ENCODE peak calls at places on chromosomes 13 and 19, in seven cellular contexts. One of them, this sample, is unnamed.

GRCh38 chr19:17243854-17244617 is 1.7 kb downstream of the NR2F6 start:
- DNase-seq in stomach: peak
- DNase-seq in right lobe of liver: peak
- DNase-seq in epithelial cell of esophagus: no peak
- DNase-seq in lung: no peak
- DNase-seq in cardiac muscle cell: peak
- DNase-seq in GM13976: no peak
- DNase-seq in this sample: no peak

GRCh38 chr19:1042689-1043511 is 3.0 kb downstream of the ABCA7 start:
- DNase-seq in stomach: no peak
- DNase-seq in right lobe of liver: no peak
- DNase-seq in epithelial cell of esophagus: no peak
- DNase-seq in lung: no peak
- DNase-seq in cardiac muscle cell: no peak
- DNase-seq in GM13976: no peak
- DNase-seq in this sample: no peak

GRCh38 chr19:53183146-53183545 is 10.0 kb downstream of the ZNF665 start:
- DNase-seq in stomach: no peak
- DNase-seq in right lobe of liver: no peak
- DNase-seq in epithelial cell of esophagus: peak
- DNase-seq in lung: no peak
- DNase-seq in cardiac muscle cell: no peak
- DNase-seq in GM13976: no peak
- DNase-seq in this sample: no peak

GRCh38 chr13:57136093-57136492 is 4.6 kb upstream of the PRR20A start:
- DNase-seq in stomach: no peak
- DNase-seq in right lobe of liver: no peak
- DNase-seq in epithelial cell of esophagus: no peak
- DNase-seq in lung: no peak
- DNase-seq in cardiac muscle cell: no peak
- DNase-seq in GM13976: no peak
- DNase-seq in this sample: no peak

GRCh38 chr13:23655321-23655720 is 85.1 kb downstream of the TNFRSF19 start:
- DNase-seq in stomach: no peak
- DNase-seq in right lobe of liver: no peak
- DNase-seq in epithelial cell of esophagus: no peak
- DNase-seq in lung: no peak
- DNase-seq in cardiac muscle cell: no peak
- DNase-seq in GM13976: no peak
- DNase-seq in this sample: no peak

GRCh38 chr19:34375598-34375997 is 10.6 kb downstream of the GPI start:
- DNase-seq in stomach: no peak
- DNase-seq in right lobe of liver: no peak
- DNase-seq in epithelial cell of esophagus: no peak
- DNase-seq in lung: no peak
- DNase-seq in cardiac muscle cell: no peak
- DNase-seq in GM13976: no peak
- DNase-seq in this sample: no peak

GRCh38 chr19:12648088-12648487 is 18.5 kb downstream of the MAN2B1 start:
- DNase-seq in stomach: no peak
- DNase-seq in right lobe of liver: no peak
- DNase-seq in epithelial cell of esophagus: no peak
- DNase-seq in lung: no peak
- DNase-seq in cardiac muscle cell: no peak
- DNase-seq in GM13976: peak
- DNase-seq in this sample: no peak

GRCh38 chr19:756232-756631 is 5.3 kb downstream of the MISP start:
- DNase-seq in stomach: no peak
- DNase-seq in right lobe of liver: no peak
- DNase-seq in epithelial cell of esophagus: peak
- DNase-seq in lung: no peak
- DNase-seq in cardiac muscle cell: no peak
- DNase-seq in GM13976: no peak
- DNase-seq in this sample: no peak

GRCh38 chr13:46031581-46032263 is 20.8 kb downstream of the ZC3H13 start:
- DNase-seq in stomach: no peak
- DNase-seq in right lobe of liver: no peak
- DNase-seq in epithelial cell of esophagus: no peak
- DNase-seq in lung: no peak
- DNase-seq in cardiac muscle cell: no peak
- DNase-seq in GM13976: no peak
- DNase-seq in this sample: no peak

GRCh38 chr13:104256701-104257100 is 1190.5 kb upstream of the SLC10A2 start:
- DNase-seq in stomach: no peak
- DNase-seq in right lobe of liver: no peak
- DNase-seq in epithelial cell of esophagus: no peak
- DNase-seq in lung: no peak
- DNase-seq in cardiac muscle cell: no peak
- DNase-seq in GM13976: no peak
- DNase-seq in this sample: no peak

GRCh38 chr13:38044067-38044466 is 174.5 kb upstream of the TRPC4 start:
- DNase-seq in stomach: no peak
- DNase-seq in right lobe of liver: no peak
- DNase-seq in epithelial cell of esophagus: no peak
- DNase-seq in lung: no peak
- DNase-seq in cardiac muscle cell: no peak
- DNase-seq in GM13976: no peak
- DNase-seq in this sample: no peak

GRCh38 chr19:13499682-13500081 is 6.6 kb downstream of the CACNA1A start:
- DNase-seq in stomach: no peak
- DNase-seq in right lobe of liver: no peak
- DNase-seq in epithelial cell of esophagus: no peak
- DNase-seq in lung: no peak
- DNase-seq in cardiac muscle cell: no peak
- DNase-seq in GM13976: no peak
- DNase-seq in this sample: no peak

GRCh38 chr19:4575267-4575793 is 15.8 kb upstream of the SEMA6B start:
- DNase-seq in stomach: no peak
- DNase-seq in right lobe of liver: no peak
- DNase-seq in epithelial cell of esophagus: peak
- DNase-seq in lung: peak
- DNase-seq in cardiac muscle cell: peak
- DNase-seq in GM13976: no peak
- DNase-seq in this sample: peak

DNA sequence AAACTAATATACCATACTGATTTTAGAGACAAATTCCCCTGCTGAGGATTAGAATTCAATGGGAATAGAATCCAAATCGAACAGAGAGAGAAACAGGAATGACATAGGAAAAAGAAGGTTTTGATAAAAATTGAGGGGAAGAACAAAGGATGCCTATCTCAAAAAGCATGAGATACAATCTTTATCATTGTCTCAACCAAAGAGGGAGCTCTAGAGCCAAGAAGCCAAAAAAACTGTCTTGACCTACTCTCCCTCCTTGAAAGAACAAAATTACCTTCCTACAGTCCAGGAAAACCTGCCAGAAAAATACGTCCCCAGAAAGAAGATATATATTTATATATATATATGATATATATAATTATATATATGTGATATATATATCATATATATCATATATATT is 39.2 kb upstream of the MIR17HG start:
- DNase-seq in stomach: no peak
- DNase-seq in right lobe of liver: no peak
- DNase-seq in epithelial cell of esophagus: no peak
- DNase-seq in lung: no peak
- DNase-seq in cardiac muscle cell: no peak
- DNase-seq in GM13976: no peak
- DNase-seq in this sample: no peak
- TF ChIP-seq CTCF in stomach: no peak
- TF ChIP-seq CTCF in right lobe of liver: no peak
- TF ChIP-seq CTCF in epithelial cell of esophagus: peak
- TF ChIP-seq CTCF in lung: no peak
- TF ChIP-seq CTCF in cardiac muscle cell: peak
- TF ChIP-seq CTCF in GM13976: peak
- TF ChIP-seq CTCF in this sample: no peak

DNA sequence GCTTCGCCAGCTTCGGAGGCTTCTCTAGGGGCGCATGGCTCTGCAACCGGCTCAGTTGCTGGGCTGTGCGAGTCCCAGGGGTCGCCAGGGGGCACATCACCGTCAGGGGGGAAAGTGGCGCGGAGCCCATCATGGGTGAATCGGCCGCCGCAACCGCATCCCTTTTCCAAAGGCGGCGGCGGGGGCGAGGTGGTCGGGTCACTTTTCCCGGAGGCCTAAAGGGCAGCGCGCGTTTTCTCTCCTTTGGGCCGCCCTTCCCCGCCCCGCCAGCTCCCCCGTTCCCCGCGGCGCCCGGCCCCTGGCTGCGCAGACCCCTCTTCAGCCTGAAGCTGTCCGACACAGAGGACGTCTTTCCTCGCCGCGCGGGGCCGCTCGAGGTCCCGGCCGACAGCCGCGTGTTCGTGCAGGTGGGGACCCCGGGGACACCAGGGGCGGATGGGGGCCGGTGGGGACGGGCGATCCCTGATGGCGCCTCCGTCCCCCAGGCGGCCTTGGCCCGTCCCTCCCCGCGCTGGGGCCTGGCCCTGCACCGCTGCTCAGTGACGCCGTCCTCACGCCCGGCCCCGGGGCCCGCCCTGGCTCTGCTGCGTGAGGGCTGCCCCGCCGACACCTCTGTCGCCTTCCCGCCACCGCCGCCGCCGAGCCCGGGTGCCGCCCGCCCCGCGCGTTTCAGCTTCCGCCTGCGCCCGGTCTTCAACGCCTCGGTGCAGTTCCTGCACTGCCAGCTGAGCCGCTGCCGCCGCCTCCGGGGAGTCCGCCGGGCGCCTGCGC is 1.7 kb downstream of the TGFBR3L start:
- DNase-seq in stomach: peak
- DNase-seq in right lobe of liver: peak
- DNase-seq in epithelial cell of esophagus: peak
- DNase-seq in lung: no peak
- DNase-seq in cardiac muscle cell: peak
- DNase-seq in GM13976: peak
- DNase-seq in this sample: peak
- TF ChIP-seq CTCF in stomach: no peak
- TF ChIP-seq CTCF in right lobe of liver: no peak
- TF ChIP-seq CTCF in epithelial cell of esophagus: no peak
- TF ChIP-seq CTCF in lung: no peak
- TF ChIP-seq CTCF in cardiac muscle cell: no peak
- TF ChIP-seq CTCF in GM13976: no peak
- TF ChIP-seq CTCF in this sample: no peak

DNA sequence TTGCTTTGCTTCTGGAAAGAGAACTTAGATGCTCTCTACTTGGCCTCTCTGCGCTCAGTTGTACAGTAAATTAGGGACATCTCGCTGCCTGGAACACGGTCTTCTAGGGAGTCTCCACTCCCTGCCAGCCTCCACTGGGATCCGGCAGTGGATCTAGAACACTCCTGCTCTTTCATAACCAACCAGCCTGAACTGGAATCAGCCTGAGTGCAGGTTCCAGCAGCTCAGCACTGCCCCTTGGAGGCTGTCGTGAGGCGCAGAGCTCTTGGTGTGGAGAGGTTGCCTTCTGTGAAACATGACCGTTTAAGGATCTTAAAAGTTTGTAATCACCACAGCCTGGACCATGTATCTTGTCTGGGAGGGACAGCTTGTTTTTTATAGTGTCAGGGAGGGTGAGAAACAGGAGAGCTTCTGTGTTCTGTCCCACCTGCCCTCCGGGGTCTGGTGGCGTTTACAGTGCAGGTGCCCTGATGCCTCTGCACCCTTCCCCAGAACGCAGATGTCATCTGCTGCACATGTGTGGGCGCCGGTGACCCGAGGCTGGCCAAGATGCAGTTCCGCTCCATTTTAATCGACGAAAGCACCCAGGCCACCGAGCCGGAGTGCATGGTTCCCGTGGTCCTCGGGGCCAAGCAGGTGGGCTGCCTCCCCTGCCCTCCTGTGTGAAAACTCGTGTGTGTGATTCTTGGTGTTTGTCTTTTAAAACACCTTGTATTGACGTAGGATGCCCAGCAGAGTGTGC is 24.8 kb downstream of the UPF1 start:
- DNase-seq in stomach: no peak
- DNase-seq in right lobe of liver: peak
- DNase-seq in epithelial cell of esophagus: peak
- DNase-seq in lung: no peak
- DNase-seq in cardiac muscle cell: no peak
- DNase-seq in GM13976: no peak
- DNase-seq in this sample: no peak
- TF ChIP-seq CTCF in stomach: no peak
- TF ChIP-seq CTCF in right lobe of liver: peak
- TF ChIP-seq CTCF in epithelial cell of esophagus: peak
- TF ChIP-seq CTCF in lung: no peak
- TF ChIP-seq CTCF in cardiac muscle cell: peak
- TF ChIP-seq CTCF in GM13976: no peak
- TF ChIP-seq CTCF in this sample: no peak

GRCh38 chr13:39929583-39929982 is 274.1 kb downstream of the COG6 start:
- DNase-seq in stomach: no peak
- DNase-seq in right lobe of liver: no peak
- DNase-seq in epithelial cell of esophagus: no peak
- DNase-seq in lung: no peak
- DNase-seq in cardiac muscle cell: no peak
- DNase-seq in GM13976: no peak
- DNase-seq in this sample: no peak

GRCh38 chr13:39930060-39930459 is 274.6 kb downstream of the COG6 start:
- DNase-seq in stomach: no peak
- DNase-seq in right lobe of liver: no peak
- DNase-seq in epithelial cell of esophagus: no peak
- DNase-seq in lung: no peak
- DNase-seq in cardiac muscle cell: no peak
- DNase-seq in GM13976: no peak
- DNase-seq in this sample: no peak

GRCh38 chr13:39931505-39931904 is 276.0 kb downstream of the COG6 start:
- DNase-seq in stomach: no peak
- DNase-seq in right lobe of liver: no peak
- DNase-seq in epithelial cell of esophagus: no peak
- DNase-seq in lung: no peak
- DNase-seq in cardiac muscle cell: no peak
- DNase-seq in GM13976: no peak
- DNase-seq in this sample: no peak

GRCh38 chr13:39935155-39935554 is 279.7 kb downstream of the COG6 start:
- DNase-seq in stomach: no peak
- DNase-seq in right lobe of liver: no peak
- DNase-seq in epithelial cell of esophagus: no peak
- DNase-seq in lung: no peak
- DNase-seq in cardiac muscle cell: no peak
- DNase-seq in GM13976: peak
- DNase-seq in this sample: no peak

DNA sequence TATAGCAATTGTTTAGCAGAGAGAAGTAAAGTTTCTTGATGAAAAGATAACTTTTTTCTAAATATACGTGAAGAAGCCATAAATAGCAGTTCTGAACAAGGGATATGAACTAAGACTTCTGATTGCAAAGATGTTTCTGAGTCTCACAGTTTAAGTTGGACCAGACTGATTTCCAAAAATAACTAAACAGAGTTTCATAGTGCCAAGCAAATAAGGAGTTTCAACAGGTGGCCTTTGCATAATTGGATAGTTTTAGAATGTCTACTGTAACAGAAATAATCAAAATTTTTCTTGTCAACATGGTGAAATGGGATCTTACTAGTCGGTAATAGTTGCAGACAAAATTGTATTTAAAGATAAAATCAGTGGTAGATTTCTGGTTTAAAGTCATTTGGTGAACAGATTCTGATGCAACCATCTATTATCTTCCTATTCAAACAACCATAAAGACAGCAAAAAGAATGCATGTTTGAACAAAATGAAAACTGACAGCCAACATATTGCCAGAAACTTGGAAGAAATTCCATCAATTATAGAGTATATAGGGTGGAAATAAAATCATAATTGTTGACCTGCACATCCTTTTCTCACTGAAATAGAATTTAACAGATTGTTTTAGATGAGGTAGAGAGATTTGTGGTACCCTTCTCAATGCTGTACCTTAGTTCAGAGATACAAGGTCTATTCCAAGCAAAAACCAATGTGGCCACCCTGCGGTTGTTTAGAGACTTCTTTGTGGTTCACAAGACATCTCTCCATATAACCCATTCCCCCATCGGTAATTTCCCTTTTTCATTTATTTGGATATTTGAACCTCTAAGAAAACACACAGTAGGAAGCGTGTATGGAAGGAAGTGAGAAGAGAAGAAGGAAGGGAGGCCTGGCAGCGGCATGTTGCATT is 275.3 kb downstream of the COG6 start:
- DNase-seq in stomach: no peak
- DNase-seq in right lobe of liver: no peak
- DNase-seq in epithelial cell of esophagus: no peak
- DNase-seq in lung: no peak
- DNase-seq in cardiac muscle cell: no peak
- DNase-seq in GM13976: no peak
- DNase-seq in this sample: no peak
- TF ChIP-seq CTCF in stomach: no peak
- TF ChIP-seq CTCF in right lobe of liver: no peak
- TF ChIP-seq CTCF in epithelial cell of esophagus: no peak
- TF ChIP-seq CTCF in lung: no peak
- TF ChIP-seq CTCF in cardiac muscle cell: no peak
- TF ChIP-seq CTCF in GM13976: no peak
- TF ChIP-seq CTCF in this sample: no peak